ENCODE peak calls at places on chromosome X, in eight cellular contexts. One of them, this sample, is unnamed.

GRCh38 chrX:129877401-129877800 is 28.6 kb upstream of the UTP14A start:
- DNase-seq in NCI-H2171: no peak
- DNase-seq in adrenal gland: no peak
- DNase-seq in T-helper 17 cell: no peak
- DNase-seq in mesendoderm: no peak
- DNase-seq in choroid plexus epithelial cell: peak
- DNase-seq in GM04504: no peak
- DNase-seq in kidney tubule cell: peak
- DNase-seq in this sample: no peak

GRCh38 chrX:131841496-131842410 is 181.3 kb upstream of the STK26 start:
- DNase-seq in NCI-H2171: peak
- DNase-seq in adrenal gland: peak
- DNase-seq in T-helper 17 cell: no peak
- DNase-seq in mesendoderm: peak
- DNase-seq in choroid plexus epithelial cell: peak
- DNase-seq in GM04504: no peak
- DNase-seq in kidney tubule cell: peak
- DNase-seq in this sample: peak

GRCh38 chrX:153755136-153755535 is 8.9 kb upstream of the PLXNB3 start:
- DNase-seq in NCI-H2171: no peak
- DNase-seq in adrenal gland: no peak
- DNase-seq in T-helper 17 cell: no peak
- DNase-seq in mesendoderm: no peak
- DNase-seq in choroid plexus epithelial cell: no peak
- DNase-seq in GM04504: no peak
- DNase-seq in kidney tubule cell: no peak
- DNase-seq in this sample: no peak

GRCh38 chrX:130109429-130110378 is 593 bp downstream of the ELF4 start:
- DNase-seq in NCI-H2171: peak
- DNase-seq in adrenal gland: no peak
- DNase-seq in T-helper 17 cell: no peak
- DNase-seq in mesendoderm: no peak
- DNase-seq in choroid plexus epithelial cell: no peak
- DNase-seq in GM04504: no peak
- DNase-seq in kidney tubule cell: no peak
- DNase-seq in this sample: peak

GRCh38 chrX:118823263-118824172 is at the start of gene ZCCHC12:
- DNase-seq in NCI-H2171: no peak
- DNase-seq in adrenal gland: peak
- DNase-seq in T-helper 17 cell: peak
- DNase-seq in mesendoderm: peak
- DNase-seq in choroid plexus epithelial cell: peak
- DNase-seq in GM04504: no peak
- DNase-seq in kidney tubule cell: peak
- DNase-seq in this sample: peak

GRCh38 chrX:123993326-123993725 is 31.8 kb downstream of the STAG2 start:
- DNase-seq in NCI-H2171: no peak
- DNase-seq in adrenal gland: no peak
- DNase-seq in T-helper 17 cell: no peak
- DNase-seq in mesendoderm: no peak
- DNase-seq in choroid plexus epithelial cell: peak
- DNase-seq in GM04504: peak
- DNase-seq in kidney tubule cell: peak
- DNase-seq in this sample: no peak

GRCh38 chrX:23742174-23742692 is 843 bp downstream of the ACOT9 start:
- DNase-seq in NCI-H2171: no peak
- DNase-seq in adrenal gland: peak
- DNase-seq in T-helper 17 cell: no peak
- DNase-seq in mesendoderm: peak
- DNase-seq in choroid plexus epithelial cell: peak
- DNase-seq in GM04504: peak
- DNase-seq in kidney tubule cell: peak
- DNase-seq in this sample: peak

GRCh38 chrX:123835661-123836371 is 24.0 kb upstream of the XIAP start:
- DNase-seq in NCI-H2171: no peak
- DNase-seq in adrenal gland: no peak
- DNase-seq in T-helper 17 cell: no peak
- DNase-seq in mesendoderm: no peak
- DNase-seq in choroid plexus epithelial cell: peak
- DNase-seq in GM04504: peak
- DNase-seq in kidney tubule cell: peak
- DNase-seq in this sample: no peak

GRCh38 chrX:11187001-11187400 is 75.9 kb downstream of the HCCS start:
- DNase-seq in NCI-H2171: no peak
- DNase-seq in adrenal gland: no peak
- DNase-seq in T-helper 17 cell: no peak
- DNase-seq in mesendoderm: peak
- DNase-seq in choroid plexus epithelial cell: no peak
- DNase-seq in GM04504: no peak
- DNase-seq in kidney tubule cell: no peak
- DNase-seq in this sample: no peak